ENCODE peak calls at places on chromosome 19, in four cellular contexts. Z is HepG2, C is H1, X is K562. H is an unnamed sample.

GRCh38 chr19:47142779-47143178 is 12.1 kb downstream of the SAE1 start:
- DNase-seq in Z (no peak), C (no peak), X (no peak), H (no peak)

GRCh38 chr19:29708553-29709439 is 6.3 kb downstream of the C19orf12 start:
- DNase-seq in Z (peak), C (no peak), X (no peak), H (no peak)

GRCh38 chr19:55479451-55480230 is 3.2 kb downstream of the ZNF628 start:
- DNase-seq in Z (no peak), C (no peak), X (no peak), H (no peak)

GRCh38 chr19:3827306-3827705 is 41.1 kb upstream of the MATK start:
- DNase-seq in Z (no peak), C (no peak), X (no peak), H (no peak)

GRCh38 chr19:3785938-3786824 is at the start of gene MATK:
- DNase-seq in Z (no peak), C (peak), X (peak), H (no peak)

GRCh38 chr19:29724102-29724641 is 9.1 kb upstream of the C19orf12 start:
- DNase-seq in Z (no peak), C (peak), X (no peak), H (no peak)

GRCh38 chr19:12804051-12804450 is 2.2 kb downstream of the THSD8 start:
- DNase-seq in Z (no peak), C (no peak), X (no peak), H (no peak)

GRCh38 chr19:13031917-13032623 is 36.8 kb downstream of the NFIX start:
- DNase-seq in Z (peak), C (no peak), X (no peak), H (no peak)

GRCh38 chr19:54684537-54684936 is 21.8 kb downstream of the LILRB4 start:
- DNase-seq in Z (peak), C (no peak), X (peak), H (no peak)

GRCh38 chr19:33938821-33939220 is 142.2 kb downstream of the KCTD15 start:
- DNase-seq in Z (no peak), C (no peak), X (no peak), H (no peak)

GRCh38 chr19:6056282-6056741 is 54.0 kb downstream of the RFX2 start:
- DNase-seq in Z (peak), C (no peak), X (no peak), H (no peak)

GRCh38 chr19:18401580-18402112 is 4.2 kb upstream of the LRRC25 start:
- DNase-seq in Z (peak), C (no peak), X (peak), H (no peak)

GRCh38 chr19:7605490-7606222 is 10.0 kb downstream of the CAMSAP3 start:
- DNase-seq in Z (peak), C (peak), X (peak), H (peak)

GRCh38 chr19:4297901-4298771 is 4.1 kb downstream of the TMIGD2 start:
- DNase-seq in Z (peak), C (no peak), X (no peak), H (no peak)

GRCh38 chr19:46828484-46828883 is 22.2 kb downstream of the AP2S1 start:
- DNase-seq in Z (no peak), C (no peak), X (no peak), H (no peak)

GRCh38 chr19:55368701-55369563 is 1.3 kb downstream of the IL11 start:
- DNase-seq in Z (no peak), C (no peak), X (peak), H (no peak)

GRCh38 chr19:3108775-3109174 is 14.6 kb downstream of the GNA11 start:
- DNase-seq in Z (peak), C (peak), X (peak), H (no peak)

GRCh38 chr19:30604657-30605056 is 232.5 kb downstream of the ZNF536 start:
- DNase-seq in Z (no peak), C (peak), X (no peak), H (no peak)

GRCh38 chr19:18007939-18008673 is at the start of gene ARRDC2:
- DNase-seq in Z (peak), C (peak), X (peak), H (no peak)

GRCh38 chr19:5145521-5146511 is 176.9 kb downstream of the KDM4B start:
- DNase-seq in Z (no peak), C (no peak), X (no peak), H (no peak)

GRCh38 chr19:38596057-38596981 is 21.4 kb downstream of the MAP4K1 start:
- DNase-seq in Z (peak), C (peak), X (peak), H (peak)

GRCh38 chr19:22945560-22945959 is 57.4 kb downstream of the ZNF728 start:
- DNase-seq in Z (no peak), C (no peak), X (no peak), H (peak)

GRCh38 chr19:16035601-16036297 is 40.5 kb upstream of the TPM4 start:
- DNase-seq in Z (no peak), C (no peak), X (no peak), H (no peak)

GRCh38 chr19:13095393-13095784 is 7.3 kb downstream of the LYL1 start:
- DNase-seq in Z (no peak), C (no peak), X (no peak), H (no peak)

GRCh38 chr19:43551399-43552197 is 18.6 kb downstream of the ZNF575 start:
- DNase-seq in Z (no peak), C (no peak), X (no peak), H (no peak)

GRCh38 chr19:2309734-2310362 is 1.9 kb upstream of the LINGO3 start:
- DNase-seq in Z (no peak), C (peak), X (no peak), H (no peak)

GRCh38 chr19:4069331-4069959 is 2.7 kb upstream of the ZBTB7A start:
- DNase-seq in Z (no peak), C (no peak), X (no peak), H (no peak)

GRCh38 chr19:45403781-45404556 is 900 bp downstream of the PPP1R13L start:
- DNase-seq in Z (peak), C (peak), X (peak), H (no peak)
- TF ChIP-seq FOSL1 in Z (no peak), C (no peak), X (peak), H (no peak)

GRCh38 chr19:11306337-11306736 is 10.4 kb downstream of the TSPAN16 start:
- DNase-seq in Z (no peak), C (no peak), X (no peak), H (no peak)

GRCh38 chr19:11299946-11300810 is 4.2 kb downstream of the TSPAN16 start:
- DNase-seq in Z (no peak), C (no peak), X (no peak), H (no peak)

GRCh38 chr19:11300811-11301120 is 4.8 kb downstream of the TSPAN16 start:
- DNase-seq in Z (no peak), C (no peak), X (no peak), H (no peak)

DNA sequence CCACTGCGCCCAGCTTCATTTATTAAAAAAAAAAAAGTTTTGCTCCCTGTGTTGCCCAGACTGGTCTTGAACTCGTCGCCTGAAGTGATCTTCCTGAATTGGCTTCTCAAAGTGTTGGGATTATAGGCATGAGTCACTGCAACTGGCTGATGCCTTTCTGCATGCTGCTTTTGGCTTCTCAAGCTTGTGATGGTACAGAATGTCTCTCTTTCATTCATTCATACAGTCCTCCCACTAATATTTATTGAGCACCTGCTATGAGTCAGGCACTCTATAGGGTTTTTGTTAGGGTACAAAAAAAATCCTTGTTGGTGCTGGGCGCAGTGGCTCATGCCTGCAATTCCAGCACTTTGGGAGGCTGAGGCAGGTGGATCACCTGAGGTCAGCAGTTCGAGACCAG is 9.0 kb downstream of the TSPAN16 start:
- DNase-seq in Z (no peak), C (no peak), X (no peak), H (no peak)
- TF ChIP-seq POLR2A in Z (no peak), C (no peak), X (no peak), H (no peak)

GRCh38 chr19:392375-392970 is 16.5 kb downstream of the C2CD4C start:
- DNase-seq in Z (no peak), C (no peak), X (no peak), H (no peak)

GRCh38 chr19:390386-391198 is 18.4 kb downstream of the C2CD4C start:
- DNase-seq in Z (no peak), C (no peak), X (no peak), H (no peak)

GRCh38 chr19:389935-390289 is 19.0 kb downstream of the C2CD4C start:
- DNase-seq in Z (no peak), C (no peak), X (no peak), H (no peak)

GRCh38 chr19:391726-392374 is 17.1 kb downstream of the C2CD4C start:
- DNase-seq in Z (no peak), C (no peak), X (no peak), H (no peak)

GRCh38 chr19:391199-391557 is 17.8 kb downstream of the C2CD4C start:
- DNase-seq in Z (no peak), C (no peak), X (no peak), H (no peak)
- TF ChIP-seq FOSL1 in Z (no peak), C (no peak), X (no peak), H (no peak)

GRCh38 chr19:41957161-41957837 is 1.8 kb downstream of the RABAC1 start:
- DNase-seq in Z (no peak), C (no peak), X (no peak), H (no peak)

GRCh38 chr19:41959056-41960053 is at the start of gene RABAC1:
- DNase-seq in Z (peak), C (peak), X (peak), H (peak)

GRCh38 chr19:41957838-41958366 is 1.2 kb downstream of the RABAC1 start:
- DNase-seq in Z (peak), C (peak), X (peak), H (peak)

GRCh38 chr19:41956621-41957020 is 2.5 kb downstream of the RABAC1 start:
- DNase-seq in Z (no peak), C (no peak), X (no peak), H (no peak)

GRCh38 chr19:41958367-41959055 is 610 bp downstream of the RABAC1 start:
- DNase-seq in Z (peak), C (peak), X (peak), H (peak)
- TF ChIP-seq POLR2A in Z (peak), C (peak), X (peak), H (peak)

DNA sequence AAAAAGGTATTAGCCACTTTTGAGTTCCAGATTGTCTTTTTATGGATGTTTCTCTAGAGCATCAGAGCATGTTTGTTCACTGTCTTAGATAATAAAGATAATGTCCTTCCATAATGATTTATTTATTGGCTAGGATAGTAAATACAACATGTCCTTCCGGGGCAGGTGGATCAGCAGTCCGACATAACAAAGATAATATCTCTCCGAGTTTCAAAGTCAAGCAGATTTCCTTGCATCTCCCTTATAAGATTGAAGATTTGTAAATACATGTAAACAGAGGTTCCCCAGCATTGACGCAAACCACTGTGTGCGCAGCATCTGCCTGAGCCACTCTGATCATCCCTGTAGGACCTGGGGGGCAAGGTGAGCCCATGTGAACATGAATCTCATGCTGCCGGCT is 8.8 kb upstream of the KLK15 start:
- DNase-seq in Z (no peak), C (no peak), X (no peak), H (no peak)
- TF ChIP-seq FOSL1 in Z (no peak), C (no peak), X (no peak), H (no peak)

DNA sequence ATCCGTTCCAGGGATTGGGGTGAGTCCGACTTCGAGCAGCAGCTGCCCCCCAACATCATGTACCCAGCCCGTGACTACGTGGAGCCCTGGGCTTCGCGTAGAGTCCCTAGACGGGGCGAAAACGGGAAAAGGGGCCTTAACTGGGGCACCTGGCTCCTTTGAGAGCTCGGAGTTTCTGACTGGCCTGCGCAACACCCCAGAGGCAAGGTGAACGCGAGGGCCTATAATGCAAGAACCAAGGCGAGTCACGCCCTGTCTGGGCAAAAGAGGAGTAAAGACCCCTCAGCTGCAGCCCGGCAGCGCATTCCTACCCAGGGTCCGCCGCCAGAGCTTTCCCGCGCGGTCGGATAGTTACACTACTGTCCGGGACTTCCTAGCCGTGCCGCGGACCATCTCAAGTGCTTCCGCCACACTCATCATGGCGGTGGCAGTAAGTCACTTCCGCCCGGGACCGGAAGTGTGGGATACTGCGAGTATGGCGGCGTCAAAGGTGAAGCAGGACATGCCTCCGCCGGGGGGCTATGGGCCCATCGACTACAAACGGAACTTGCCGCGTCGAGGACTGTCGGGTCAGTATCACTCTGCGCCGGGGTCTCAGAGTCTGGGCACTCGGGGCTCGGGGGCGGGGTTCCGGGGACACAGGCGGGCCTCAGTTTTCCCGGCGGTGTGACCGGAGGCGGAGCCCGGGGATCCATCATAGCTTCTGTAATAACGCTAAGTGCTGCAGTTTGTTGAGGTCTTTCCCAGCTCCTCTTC is at the start of gene NDUFA13:
- DNase-seq in Z (peak), C (peak), X (peak), H (peak)
- TF ChIP-seq POLR2A in Z (peak), C (peak), X (peak), H (peak)

H was measured in HCT116.